ENCODE peak calls at places on chromosomes 4 and X, in four cellular contexts. One of them, this sample, is unnamed.

GRCh38 chr4:80114732-80115265 is 41.8 kb upstream of the ANTXR2 start:
- DNase-seq in dorsolateral prefrontal cortex: no peak
- DNase-seq in IMR-90: no peak
- DNase-seq in effector memory CD4-positive, alpha-beta T cell: no peak
- DNase-seq in this sample: no peak

GRCh38 chrX:54423161-54423888 is 16.9 kb upstream of the TSR2 start:
- DNase-seq in IMR-90: no peak
- DNase-seq in effector memory CD4-positive, alpha-beta T cell: no peak
- DNase-seq in dorsolateral prefrontal cortex: no peak
- DNase-seq in this sample: no peak

GRCh38 chrX:49266536-49267445 is 2.3 kb upstream of the FOXP3 start:
- DNase-seq in dorsolateral prefrontal cortex: no peak
- DNase-seq in effector memory CD4-positive, alpha-beta T cell: no peak
- DNase-seq in IMR-90: no peak
- DNase-seq in this sample: no peak

GRCh38 chr4:94011190-94011589 is 182.6 kb downstream of the ATOH1 start:
- DNase-seq in IMR-90: no peak
- DNase-seq in dorsolateral prefrontal cortex: no peak
- DNase-seq in effector memory CD4-positive, alpha-beta T cell: no peak
- DNase-seq in this sample: no peak

GRCh38 chr4:148790691-148791090 is 348.5 kb upstream of the NR3C2 start:
- DNase-seq in dorsolateral prefrontal cortex: no peak
- DNase-seq in effector memory CD4-positive, alpha-beta T cell: no peak
- DNase-seq in IMR-90: peak; percentile 94
- DNase-seq in this sample: no peak

GRCh38 chrX:118216488-118216887 is 99.9 kb upstream of the KLHL13 start:
- DNase-seq in IMR-90: no peak
- DNase-seq in effector memory CD4-positive, alpha-beta T cell: no peak
- DNase-seq in dorsolateral prefrontal cortex: no peak
- DNase-seq in this sample: no peak

GRCh38 chr4:60133414-60133813 is 1066.7 kb upstream of the ADGRL3 start:
- DNase-seq in IMR-90: peak; percentile 36
- DNase-seq in effector memory CD4-positive, alpha-beta T cell: no peak
- DNase-seq in dorsolateral prefrontal cortex: no peak
- DNase-seq in this sample: no peak

GRCh38 chr4:143599827-143600226 is 86.3 kb downstream of the SMARCA5 start:
- DNase-seq in effector memory CD4-positive, alpha-beta T cell: no peak
- DNase-seq in IMR-90: no peak
- DNase-seq in dorsolateral prefrontal cortex: no peak
- DNase-seq in this sample: no peak

GRCh38 chrX:68146054-68146453 is 287.2 kb downstream of the OPHN1 start:
- DNase-seq in dorsolateral prefrontal cortex: no peak
- DNase-seq in effector memory CD4-positive, alpha-beta T cell: no peak
- DNase-seq in IMR-90: peak; percentile 62
- DNase-seq in this sample: no peak

GRCh38 chr4:107823870-107824366 is 814 bp upstream of the SGMS2 start:
- DNase-seq in IMR-90: no peak
- DNase-seq in effector memory CD4-positive, alpha-beta T cell: no peak
- DNase-seq in dorsolateral prefrontal cortex: no peak
- DNase-seq in this sample: no peak

GRCh38 chr4:26061248-26061986 is 147.4 kb downstream of the SMIM20 start:
- DNase-seq in IMR-90: peak; percentile 60
- DNase-seq in effector memory CD4-positive, alpha-beta T cell: no peak
- DNase-seq in dorsolateral prefrontal cortex: no peak
- DNase-seq in this sample: no peak

GRCh38 chrX:108347800-108348199 is 90.4 kb downstream of the COL4A6 start:
- DNase-seq in effector memory CD4-positive, alpha-beta T cell: no peak
- DNase-seq in IMR-90: no peak
- DNase-seq in dorsolateral prefrontal cortex: no peak
- DNase-seq in this sample: no peak

GRCh38 chr4:84530871-84531270 is 31.8 kb upstream of the NKX6-1 start:
- DNase-seq in effector memory CD4-positive, alpha-beta T cell: no peak
- DNase-seq in dorsolateral prefrontal cortex: no peak
- DNase-seq in IMR-90: peak; percentile 19
- DNase-seq in this sample: no peak

GRCh38 chr4:52912608-52913007 is 50.5 kb downstream of the RASL11B start:
- DNase-seq in effector memory CD4-positive, alpha-beta T cell: no peak
- DNase-seq in dorsolateral prefrontal cortex: no peak
- DNase-seq in IMR-90: peak; percentile 40
- DNase-seq in this sample: no peak

GRCh38 chr4:130023088-130023487 is 927.1 kb downstream of the C4orf33 start:
- DNase-seq in IMR-90: no peak
- DNase-seq in effector memory CD4-positive, alpha-beta T cell: no peak
- DNase-seq in dorsolateral prefrontal cortex: no peak
- DNase-seq in this sample: no peak

GRCh38 chr4:128793859-128794667 is 15.4 kb upstream of the JADE1 start:
- DNase-seq in IMR-90: peak; percentile 55
- DNase-seq in dorsolateral prefrontal cortex: no peak
- DNase-seq in effector memory CD4-positive, alpha-beta T cell: no peak
- DNase-seq in this sample: no peak

DNA sequence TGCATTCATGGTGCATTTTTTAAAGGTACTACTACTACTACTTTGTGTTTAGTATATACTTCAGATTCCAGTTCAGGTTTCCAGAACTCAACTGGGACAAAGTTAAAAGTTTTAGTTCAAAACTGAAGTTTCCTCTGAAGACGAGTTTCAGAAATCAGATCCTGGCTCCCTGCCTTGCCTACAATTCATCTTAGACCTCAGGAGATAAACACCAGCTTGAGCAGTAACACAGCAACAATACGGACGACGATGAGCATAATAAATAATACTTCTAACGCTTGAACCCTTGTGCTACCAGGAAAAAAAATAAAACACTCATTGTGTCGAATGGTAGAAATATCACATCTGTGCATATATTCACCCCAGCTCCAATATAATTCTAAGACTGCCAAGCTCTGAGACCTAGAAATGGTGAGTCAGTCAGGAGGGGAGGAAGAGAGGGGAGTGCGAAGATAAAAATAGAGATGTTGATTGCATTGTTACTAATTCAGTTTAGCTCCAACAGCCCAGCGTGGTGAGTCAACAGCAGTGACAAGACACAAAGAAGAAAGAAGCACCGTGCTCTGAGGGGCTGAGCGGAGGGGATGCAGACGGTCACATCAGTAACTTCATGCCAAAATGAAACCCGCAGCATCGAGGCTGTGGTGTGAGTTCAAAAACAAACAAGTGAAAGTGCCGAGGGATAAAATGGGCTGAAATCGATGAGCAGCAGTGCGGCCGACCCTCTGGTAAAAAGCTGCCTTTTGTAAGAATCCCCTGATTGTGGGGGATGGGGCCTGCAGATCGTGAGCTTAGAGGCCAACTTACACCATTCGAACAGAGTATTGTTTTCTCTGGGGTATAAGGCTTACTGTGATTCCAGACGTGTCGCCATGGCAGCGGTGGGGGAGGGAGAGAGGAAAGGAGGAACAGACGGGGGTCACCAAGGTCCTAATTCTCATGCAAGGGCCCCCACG is 150.3 kb downstream of the MGST2 start:
- DNase-seq in effector memory CD4-positive, alpha-beta T cell: no peak
- DNase-seq in dorsolateral prefrontal cortex: peak; percentile 51
- DNase-seq in IMR-90: peak; percentile 90
- DNase-seq in this sample: no peak
- H3K4me3 ChIP-seq in effector memory CD4-positive, alpha-beta T cell: no peak overlapping the region
- H3K4me3 ChIP-seq in dorsolateral prefrontal cortex: peak overlapping the region; percentile 50
- H3K4me3 ChIP-seq in IMR-90: peak overlapping the region; percentile 41
- H3K4me3 ChIP-seq in this sample: no peak overlapping the region

GRCh38 chr4:2291705-2292651 is 30.1 kb upstream of the MXD4 start:
- DNase-seq in effector memory CD4-positive, alpha-beta T cell: no peak
- DNase-seq in IMR-90: no peak
- DNase-seq in dorsolateral prefrontal cortex: no peak
- DNase-seq in this sample: no peak
- H3K4me3 ChIP-seq in effector memory CD4-positive, alpha-beta T cell: no peak overlapping the region
- H3K4me3 ChIP-seq in IMR-90: no peak overlapping the region
- H3K4me3 ChIP-seq in dorsolateral prefrontal cortex: no peak overlapping the region
- H3K4me3 ChIP-seq in this sample: no peak overlapping the region

DNA sequence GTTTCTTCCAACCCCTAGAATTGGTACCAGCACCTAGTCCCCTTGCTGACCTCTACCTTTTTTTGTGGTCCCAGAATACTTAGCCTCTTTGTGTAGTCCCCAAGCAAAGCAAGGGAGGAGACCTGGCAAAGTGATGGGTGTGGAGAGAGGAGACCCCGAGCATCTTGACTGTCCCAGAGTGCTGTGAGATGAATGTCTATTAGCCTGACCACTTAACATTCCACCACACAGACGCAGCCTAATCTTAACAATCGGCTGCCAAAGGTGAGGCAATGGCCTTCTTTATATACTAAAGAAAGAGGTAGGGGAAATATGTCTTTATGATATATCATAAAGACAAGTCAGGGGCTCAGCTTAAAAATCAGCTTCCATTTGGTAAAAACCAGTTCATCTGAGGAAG is 55.9 kb downstream of the TRIM2 start:
- DNase-seq in effector memory CD4-positive, alpha-beta T cell: no peak
- DNase-seq in IMR-90: no peak
- DNase-seq in dorsolateral prefrontal cortex: no peak
- DNase-seq in this sample: no peak
- H3K4me3 ChIP-seq in effector memory CD4-positive, alpha-beta T cell: no peak overlapping the region
- H3K4me3 ChIP-seq in IMR-90: no peak overlapping the region
- H3K4me3 ChIP-seq in dorsolateral prefrontal cortex: peak overlapping the region; percentile 36
- H3K4me3 ChIP-seq in this sample: no peak overlapping the region

DNA sequence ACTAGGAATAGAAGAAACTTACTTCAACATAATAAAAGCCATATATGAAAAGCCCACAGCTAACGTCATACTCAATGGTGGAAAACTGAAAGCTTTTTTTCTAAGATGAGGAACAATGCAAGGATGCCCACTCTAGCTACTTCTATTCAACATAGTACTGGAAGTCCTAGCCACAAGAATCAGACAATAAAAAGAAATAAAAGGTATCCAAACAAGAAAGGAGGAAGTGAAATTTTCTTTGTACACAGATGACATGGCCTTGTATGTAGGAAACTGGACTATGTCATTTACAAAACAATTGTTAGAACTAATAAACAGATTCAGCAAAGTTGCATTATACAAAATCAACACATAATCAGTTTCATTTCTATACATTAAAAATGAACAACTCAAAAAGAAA is 25.5 kb upstream of the NXT2 start:
- DNase-seq in dorsolateral prefrontal cortex: no peak
- DNase-seq in effector memory CD4-positive, alpha-beta T cell: no peak
- DNase-seq in IMR-90: no peak
- DNase-seq in this sample: no peak
- H3K4me3 ChIP-seq in dorsolateral prefrontal cortex: no peak overlapping the region
- H3K4me3 ChIP-seq in effector memory CD4-positive, alpha-beta T cell: no peak overlapping the region
- H3K4me3 ChIP-seq in IMR-90: no peak overlapping the region
- H3K4me3 ChIP-seq in this sample: no peak overlapping the region

DNA sequence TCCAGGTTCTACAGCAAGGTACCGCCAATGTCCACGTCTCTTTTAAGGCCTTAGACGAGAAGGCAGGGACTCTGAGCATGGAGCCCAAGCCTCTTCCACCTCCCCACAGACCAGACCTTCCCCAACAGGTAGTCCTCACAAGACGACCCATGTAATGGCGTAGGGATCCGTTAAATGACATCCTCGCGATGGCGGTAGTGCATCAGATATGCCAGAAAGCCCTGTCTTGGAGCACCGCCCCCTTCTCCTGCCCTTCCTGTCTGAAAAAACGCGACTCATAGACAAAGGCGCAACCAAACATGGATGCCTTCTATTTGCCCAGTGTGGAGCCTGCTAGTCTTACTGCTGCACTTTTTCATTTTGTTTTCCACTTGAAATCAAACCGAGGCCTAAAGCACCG is 185.4 kb downstream of the OR13H1 start:
- DNase-seq in IMR-90: peak; percentile 88
- DNase-seq in dorsolateral prefrontal cortex: peak; percentile 90
- DNase-seq in effector memory CD4-positive, alpha-beta T cell: no peak
- DNase-seq in this sample: no peak
- H3K4me3 ChIP-seq in IMR-90: peak overlapping the region; percentile 65
- H3K4me3 ChIP-seq in dorsolateral prefrontal cortex: peak overlapping the region; percentile 35
- H3K4me3 ChIP-seq in effector memory CD4-positive, alpha-beta T cell: peak overlapping the region; percentile 46
- H3K4me3 ChIP-seq in this sample: no peak overlapping the region

DNA sequence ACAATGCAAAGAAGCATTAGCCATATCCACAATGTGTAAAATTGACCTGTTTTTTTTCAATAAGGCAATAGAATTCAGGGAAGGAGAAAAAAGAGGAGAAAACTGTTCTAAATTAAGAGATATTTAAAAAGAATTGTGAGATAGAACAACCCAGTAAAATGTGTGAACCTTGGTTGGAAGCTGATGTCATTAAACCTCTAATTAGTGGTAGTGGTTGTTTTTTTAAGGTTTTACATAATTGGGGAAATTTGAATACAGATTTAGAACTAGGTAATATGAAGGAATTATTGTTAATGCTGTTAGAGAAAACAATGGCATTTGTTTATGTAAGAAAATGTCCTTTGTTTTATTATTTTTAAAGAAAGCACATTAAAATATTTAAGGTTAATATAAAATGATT is 15.1 kb upstream of the H2AZ1 start:
- DNase-seq in effector memory CD4-positive, alpha-beta T cell: no peak
- DNase-seq in dorsolateral prefrontal cortex: no peak
- DNase-seq in IMR-90: no peak
- DNase-seq in this sample: no peak
- H3K4me3 ChIP-seq in effector memory CD4-positive, alpha-beta T cell: no peak overlapping the region
- H3K4me3 ChIP-seq in dorsolateral prefrontal cortex: no peak overlapping the region
- H3K4me3 ChIP-seq in IMR-90: no peak overlapping the region
- H3K4me3 ChIP-seq in this sample: no peak overlapping the region

GRCh38 chrX:104254442-104255115 is at the start of gene ESX1:
- DNase-seq in IMR-90: no peak
- DNase-seq in dorsolateral prefrontal cortex: no peak
- DNase-seq in effector memory CD4-positive, alpha-beta T cell: no peak
- DNase-seq in this sample: no peak
- H3K4me3 ChIP-seq in IMR-90: no peak within 1 kb of the TSS
- H3K4me3 ChIP-seq in dorsolateral prefrontal cortex: no peak within 1 kb of the TSS
- H3K4me3 ChIP-seq in effector memory CD4-positive, alpha-beta T cell: no peak within 1 kb of the TSS
- H3K4me3 ChIP-seq in this sample: no peak within 1 kb of the TSS

DNA sequence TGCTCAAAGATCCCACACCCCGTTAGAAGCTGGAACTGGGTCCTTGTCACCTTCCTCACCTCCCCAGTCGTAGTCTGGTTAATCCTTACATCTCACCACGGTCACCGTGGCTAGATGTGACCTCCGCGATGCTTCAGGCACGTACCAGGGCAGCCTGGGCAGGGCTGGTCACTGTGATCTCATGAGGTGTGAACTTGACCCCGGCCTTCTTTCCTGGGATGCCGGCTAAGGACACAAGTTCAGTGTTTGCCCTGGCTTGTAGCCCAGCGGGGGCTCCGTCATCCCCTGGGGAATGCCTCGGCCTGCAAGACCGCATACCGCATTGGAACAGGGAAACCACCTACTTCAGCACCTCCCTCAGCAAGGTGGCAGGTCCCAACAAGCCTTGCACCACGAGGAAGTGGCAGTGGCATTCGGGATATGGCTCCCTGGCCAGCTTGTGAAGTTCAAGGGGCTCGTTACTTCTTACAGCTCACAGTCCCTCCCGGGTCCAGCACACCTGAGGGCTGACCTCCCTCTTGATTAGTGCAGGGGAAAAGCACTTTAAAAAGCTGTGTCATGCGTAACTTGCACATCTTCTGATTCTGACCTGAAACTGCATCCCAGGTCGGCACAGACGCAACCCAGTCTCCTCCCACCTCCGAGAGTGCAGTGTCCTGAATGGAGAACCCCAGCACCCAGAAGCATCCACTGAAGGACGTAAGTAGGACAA is 25.9 kb downstream of the NOP14 start:
- DNase-seq in effector memory CD4-positive, alpha-beta T cell: no peak
- DNase-seq in IMR-90: no peak
- DNase-seq in dorsolateral prefrontal cortex: no peak
- DNase-seq in this sample: no peak
- H3K4me3 ChIP-seq in effector memory CD4-positive, alpha-beta T cell: no peak overlapping the region
- H3K4me3 ChIP-seq in IMR-90: no peak overlapping the region
- H3K4me3 ChIP-seq in dorsolateral prefrontal cortex: no peak overlapping the region
- H3K4me3 ChIP-seq in this sample: peak overlapping the region; percentile 93

GRCh38 chrX:19630776-19631707 is 115.7 kb upstream of the MAP3K15 start:
- DNase-seq in dorsolateral prefrontal cortex: no peak
- DNase-seq in IMR-90: no peak
- DNase-seq in effector memory CD4-positive, alpha-beta T cell: no peak
- DNase-seq in this sample: no peak
- H3K4me3 ChIP-seq in dorsolateral prefrontal cortex: no peak overlapping the region
- H3K4me3 ChIP-seq in IMR-90: no peak overlapping the region
- H3K4me3 ChIP-seq in effector memory CD4-positive, alpha-beta T cell: no peak overlapping the region
- H3K4me3 ChIP-seq in this sample: no peak overlapping the region